ENCODE peak calls at places on chromosomes 2 and 18, in ten cellular contexts. U, T, B, Z, I, S, Y, X, H and J are unnamed samples.

GRCh38 chr18:35634376-35634775 is 52.8 kb downstream of the GALNT1 start:
- DNase-seq in I (no peak), Z (no peak), B (no peak), Y (peak), U (no peak), S (no peak), X (no peak), T (no peak), H (no peak), J (no peak)

GRCh38 chr18:46668135-46668534 is 11.1 kb upstream of the LOXHD1 start:
- DNase-seq in T (no peak), X (no peak), I (no peak), B (no peak), U (no peak), H (no peak), S (no peak), Z (no peak), Y (no peak), J (no peak)

GRCh38 chr2:230796280-230796862 is 68.4 kb upstream of the ITM2C start:
- DNase-seq in Y (no peak), Z (no peak), H (no peak), X (no peak), B (no peak), U (no peak), S (no peak), T (no peak), I (no peak), J (no peak)

GRCh38 chr2:200306969-200307811 is 697 bp downstream of the SPATS2L start:
- DNase-seq in I (peak), S (peak), T (peak), Z (no peak), B (no peak), Y (peak), X (no peak), H (no peak), U (peak), J (peak)

GRCh38 chr2:172082105-172082943 is 3.0 kb upstream of the DLX1 start:
- DNase-seq in X (no peak), Z (no peak), S (no peak), B (no peak), T (no peak), Y (no peak), H (no peak), U (no peak), I (no peak), J (no peak)

GRCh38 chr2:70709275-70709674 is 58.7 kb downstream of the ADD2 start:
- DNase-seq in Y (no peak), X (no peak), U (no peak), S (no peak), T (no peak), I (no peak), B (no peak), Z (no peak), H (no peak), J (no peak)

GRCh38 chr2:23756593-23757292 is 170.2 kb downstream of the ATAD2B start:
- DNase-seq in U (no peak), S (no peak), Z (no peak), H (no peak), T (no peak), Y (no peak), I (no peak), X (no peak), B (peak), J (no peak)

GRCh38 chr18:54561864-54562263 is 29.2 kb upstream of the DYNAP start:
- DNase-seq in Y (no peak), X (no peak), U (no peak), I (no peak), Z (no peak), H (no peak), B (no peak), S (no peak), T (no peak), J (no peak)

GRCh38 chr2:26243643-26244478 is 571 bp downstream of the HADHA start:
- DNase-seq in U (no peak), X (peak), T (peak), S (peak), H (no peak), Z (no peak), Y (peak), B (peak), I (peak), J (peak)

GRCh38 chr2:183035298-183035953 is 2.8 kb downstream of the NCKAP1 start:
- DNase-seq in Y (peak), H (no peak), X (peak), B (no peak), S (no peak), I (no peak), T (no peak), U (no peak), Z (no peak), J (no peak)

GRCh38 chr18:32378705-32379104 is 92.0 kb downstream of the GAREM1 start:
- DNase-seq in X (no peak), U (no peak), Z (no peak), H (no peak), B (peak), S (no peak), T (no peak), I (no peak), Y (peak), J (no peak)

GRCh38 chr2:26977012-26977411 is 6.6 kb downstream of the MAPRE3 start:
- DNase-seq in H (no peak), T (no peak), Y (no peak), X (no peak), B (no peak), I (no peak), U (no peak), S (no peak), Z (no peak), J (no peak)

GRCh38 chr2:172084484-172084733 is 898 bp upstream of the DLX1 start:
- DNase-seq in Y (no peak), Z (no peak), B (no peak), H (no peak), T (no peak), I (no peak), S (no peak), U (no peak), X (no peak), J (no peak)

GRCh38 chr2:199458017-199458805 is 472 bp upstream of the SATB2 start:
- DNase-seq in X (no peak), Z (no peak), T (peak), Y (peak), B (peak), I (peak), U (peak), H (no peak), S (peak), J (no peak)

GRCh38 chr18:76387608-76388007 is 107.4 kb downstream of the ZNF516 start:
- DNase-seq in B (no peak), Y (no peak), S (no peak), U (no peak), H (no peak), I (no peak), T (no peak), Z (no peak), X (no peak), J (no peak)

GRCh38 chr2:151040036-151040435 is 221.6 kb downstream of the RBM43 start:
- DNase-seq in U (no peak), X (no peak), Y (no peak), S (no peak), Z (no peak), B (no peak), H (no peak), I (no peak), T (no peak), J (no peak)

GRCh38 chr2:137654046-137654445 is 310.2 kb upstream of the HNMT start:
- DNase-seq in H (no peak), S (no peak), U (no peak), Y (no peak), X (no peak), Z (no peak), T (no peak), B (no peak), I (no peak), J (no peak)

GRCh38 chr18:79630266-79631095 is 49.1 kb upstream of the CTDP1 start:
- DNase-seq in T (no peak), S (no peak), X (no peak), U (no peak), Y (no peak), Z (no peak), I (no peak), H (no peak), B (peak), J (no peak)

GRCh38 chr2:156110890-156111289 is 221.6 kb downstream of the NR4A2 start:
- DNase-seq in I (peak), S (peak), T (no peak), B (no peak), H (no peak), X (peak), Z (no peak), Y (no peak), U (no peak), J (peak)

GRCh38 chr2:157593411-157593810 is 35.3 kb downstream of the ACVR1C start:
- DNase-seq in T (no peak), S (no peak), I (no peak), H (no peak), X (no peak), Y (no peak), U (no peak), Z (no peak), B (no peak), J (no peak)

GRCh38 chr18:50696436-50696835 is 123.4 kb downstream of the MRO start:
- DNase-seq in B (peak), T (no peak), I (no peak), Z (no peak), H (no peak), Y (no peak), U (no peak), X (no peak), S (no peak), J (peak)

GRCh38 chr2:74046441-74046840 is 61.7 kb downstream of the TET3 start:
- DNase-seq in T (no peak), Z (no peak), I (no peak), U (no peak), X (no peak), Y (no peak), B (no peak), S (no peak), H (no peak), J (no peak)

GRCh38 chr2:98769784-98770183 is 38.9 kb upstream of the MGAT4A start:
- DNase-seq in X (no peak), B (peak), H (no peak), Y (peak), I (no peak), U (no peak), S (no peak), T (no peak), Z (no peak), J (no peak)

GRCh38 chr2:88116669-88117432 is 11.0 kb downstream of the FABP1 start:
- DNase-seq in Z (no peak), B (no peak), H (no peak), I (no peak), U (no peak), X (no peak), S (no peak), T (no peak), Y (no peak), J (no peak)

GRCh38 chr2:6828299-6828584 is 37.5 kb downstream of the CMPK2 start:
- DNase-seq in B (peak), I (peak), Y (peak), S (no peak), U (no peak), H (no peak), T (no peak), X (peak), Z (no peak), J (peak)

GRCh38 chr2:236663671-236664101 is 94.1 kb downstream of the ACKR3 start:
- DNase-seq in Z (no peak), U (no peak), S (no peak), I (no peak), H (no peak), X (no peak), B (no peak), T (no peak), Y (no peak), J (no peak)

GRCh38 chr2:74206180-74206688 is 7.8 kb downstream of the MTHFD2 start:
- DNase-seq in T (no peak), S (no peak), X (no peak), Z (peak), Y (peak), H (no peak), B (no peak), I (peak), U (no peak), J (no peak)

GRCh38 chr2:88831792-88832248 is 140.3 kb downstream of the RPIA start:
- DNase-seq in Y (peak), H (no peak), Z (no peak), T (peak), X (peak), B (no peak), S (peak), I (peak), U (peak), J (peak)

GRCh38 chr2:29638641-29639040 is 282.7 kb downstream of the ALK start:
- DNase-seq in Z (no peak), H (no peak), B (no peak), T (no peak), Y (no peak), I (no peak), S (no peak), X (no peak), U (no peak), J (no peak)

GRCh38 chr2:23505218-23505983 is 120.4 kb downstream of the KLHL29 start:
- DNase-seq in X (peak), S (no peak), U (peak), T (no peak), H (no peak), B (peak), I (no peak), Y (no peak), Z (no peak), J (peak)

GRCh38 chr2:234240917-234241316 is 190.4 kb downstream of the SPP2 start:
- DNase-seq in S (no peak), Y (no peak), T (no peak), Z (no peak), X (no peak), U (no peak), H (no peak), B (no peak), I (peak), J (no peak)

GRCh38 chr2:99337931-99338580 is 867 bp downstream of the EIF5B start:
- DNase-seq in U (no peak), H (no peak), T (no peak), X (peak), Z (no peak), Y (peak), S (no peak), B (no peak), I (peak), J (peak)

GRCh38 chr2:152174574-152174973 is 989 bp downstream of the STAM2 start:
- DNase-seq in Y (no peak), Z (no peak), I (no peak), T (no peak), X (peak), H (no peak), S (no peak), U (no peak), B (no peak), J (peak)

GRCh38 chr2:33115728-33116127 is 169.0 kb downstream of the LTBP1 start:
- DNase-seq in I (no peak), Y (no peak), H (no peak), T (no peak), Z (no peak), S (no peak), X (no peak), U (no peak), B (no peak), J (no peak)

GRCh38 chr18:29823671-29824070 is 1218.9 kb downstream of the DSC3 start:
- DNase-seq in T (no peak), I (no peak), X (no peak), S (no peak), B (no peak), Z (no peak), Y (no peak), U (no peak), H (no peak), J (no peak)